ENCODE peak calls at places on chromosomes 16 and 17, in four cellular contexts. Z, T, K and R are unnamed samples.

GRCh38 chr16:74606521-74607309 is at the start of gene GLG1:
- DNase-seq in Z (peak; percentile 93), T (peak; percentile 89), K (peak; percentile 94), R (peak; percentile 87)

GRCh38 chr17:8153957-8154607 is 1.9 kb upstream of the PER1 start:
- DNase-seq in Z (peak; percentile 94), T (peak; percentile 96), K (no peak), R (peak; percentile 97)

GRCh38 chr17:42409467-42410351 is 13.3 kb downstream of the CAVIN1 start:
- DNase-seq in K (no peak), T (peak; percentile 88), Z (no peak), R (peak; percentile 94)

GRCh38 chr16:84086996-84087395 is 29.7 kb downstream of the MBTPS1 start:
- DNase-seq in T (no peak), Z (no peak), K (no peak), R (no peak)

GRCh38 chr16:1163567-1164055 is 10.7 kb downstream of the CACNA1H start:
- DNase-seq in K (no peak), T (peak; percentile 55), Z (no peak), R (no peak)

GRCh38 chr17:14297161-14297851 is 3.6 kb upstream of the HS3ST3B1 start:
- DNase-seq in Z (peak; percentile 26), K (peak; percentile 4), T (no peak), R (peak; percentile 42)

GRCh38 chr16:24178496-24178895 is 77.6 kb upstream of the CACNG3 start:
- DNase-seq in K (no peak), Z (no peak), T (no peak), R (no peak)

GRCh38 chr17:48024149-48025039 is 13.2 kb downstream of the COPZ2 start:
- DNase-seq in Z (peak; percentile 49), T (peak; percentile 76), K (peak; percentile 82), R (peak; percentile 68)

GRCh38 chr17:18009609-18010420 is 29.2 kb downstream of the ATPAF2 start:
- DNase-seq in K (no peak), T (no peak), Z (no peak), R (no peak)

GRCh38 chr16:47413041-47413440 is 47.8 kb downstream of the ITFG1 start:
- DNase-seq in K (no peak), T (no peak), Z (no peak), R (no peak)

GRCh38 chr16:88119881-88120280 is 168.6 kb downstream of the BANP start:
- DNase-seq in Z (no peak), K (no peak), T (no peak), R (no peak)

GRCh38 chr17:76772842-76773521 is 35.1 kb downstream of the MFSD11 start:
- DNase-seq in Z (peak; percentile 11), K (no peak), T (peak; percentile 92), R (peak; percentile 80)

GRCh38 chr16:12784076-12784475 is 19.6 kb downstream of the CPPED1 start:
- DNase-seq in K (no peak), Z (no peak), T (no peak), R (no peak)

GRCh38 chr17:78890111-78890897 is 12.7 kb downstream of the CEP295NL start:
- DNase-seq in Z (peak; percentile 66), K (no peak), T (no peak), R (no peak)

GRCh38 chr16:20611975-20612471 is 35.9 kb upstream of the ACSM2B start:
- DNase-seq in K (no peak), Z (no peak), T (no peak), R (no peak)

GRCh38 chr16:28110977-28111376 is 47.5 kb upstream of the GSG1L start:
- DNase-seq in Z (no peak), T (no peak), K (no peak), R (no peak)

GRCh38 chr17:48636177-48637018 is 10.2 kb upstream of the HOXB9 start:
- DNase-seq in K (no peak), T (no peak), Z (peak; percentile 50), R (peak; percentile 50)

GRCh38 chr17:29066053-29066452 is 23.1 kb downstream of the PIPOX start:
- DNase-seq in T (no peak), Z (no peak), K (peak; percentile 22), R (no peak)

GRCh38 chr16:66565051-66565450 is 1.2 kb upstream of the CMTM1 start:
- DNase-seq in Z (no peak), K (no peak), T (no peak), R (no peak)

GRCh38 chr17:13429201-13429600 is 172.5 kb downstream of the HS3ST3A1 start:
- DNase-seq in T (peak; percentile 65), Z (no peak), K (no peak), R (peak; percentile 14)